ENCODE peak calls at places on chromosomes 3 and 15, in five cellular contexts. One of them, this sample, is unnamed.

GRCh38 chr15:26210980-26211379 is 347.9 kb upstream of the ATP10A start:
- DNase-seq in RWPE2: no peak
- DNase-seq in left lobe of liver: no peak
- DNase-seq in activated T-helper 2 cell treated with anti-CD3 and anti-CD28 coated beads, Interferon-gamma antibody, Interleukin-2, Interleukin-4, amounts not matched to agents 10 μg/mL and 5 μg/mL and 100 μg/mL, durations not matched to agents 14 hours and 24 hours and 36 hours: no peak
- DNase-seq in colonic mucosa: no peak
- DNase-seq in this sample: no peak

GRCh38 chr3:122890077-122890484 is 95.2 kb downstream of the SLC49A4 start:
- DNase-seq in colonic mucosa: no peak
- DNase-seq in left lobe of liver: no peak
- DNase-seq in activated T-helper 2 cell treated with anti-CD3 and anti-CD28 coated beads, Interferon-gamma antibody, Interleukin-2, Interleukin-4, amounts not matched to agents 10 μg/mL and 5 μg/mL and 100 μg/mL, durations not matched to agents 14 hours and 24 hours and 36 hours: no peak
- DNase-seq in RWPE2: no peak
- DNase-seq in this sample: no peak

GRCh38 chr15:73891328-73891975 is 18.1 kb downstream of the TBC1D21 start:
- DNase-seq in RWPE2: peak
- DNase-seq in colonic mucosa: no peak
- DNase-seq in activated T-helper 2 cell treated with anti-CD3 and anti-CD28 coated beads, Interferon-gamma antibody, Interleukin-2, Interleukin-4, amounts not matched to agents 10 μg/mL and 5 μg/mL and 100 μg/mL, durations not matched to agents 14 hours and 24 hours and 36 hours: no peak
- DNase-seq in left lobe of liver: no peak
- DNase-seq in this sample: no peak

GRCh38 chr15:31215490-31216209 is 111.0 kb upstream of the KLF13 start:
- DNase-seq in RWPE2: peak
- DNase-seq in left lobe of liver: peak
- DNase-seq in colonic mucosa: peak
- DNase-seq in activated T-helper 2 cell treated with anti-CD3 and anti-CD28 coated beads, Interferon-gamma antibody, Interleukin-2, Interleukin-4, amounts not matched to agents 10 μg/mL and 5 μg/mL and 100 μg/mL, durations not matched to agents 14 hours and 24 hours and 36 hours: peak
- DNase-seq in this sample: peak

GRCh38 chr3:51390600-51391074 is 448 bp upstream of the RBM15B start:
- DNase-seq in left lobe of liver: no peak
- DNase-seq in activated T-helper 2 cell treated with anti-CD3 and anti-CD28 coated beads, Interferon-gamma antibody, Interleukin-2, Interleukin-4, amounts not matched to agents 10 μg/mL and 5 μg/mL and 100 μg/mL, durations not matched to agents 14 hours and 24 hours and 36 hours: no peak
- DNase-seq in colonic mucosa: no peak
- DNase-seq in RWPE2: no peak
- DNase-seq in this sample: no peak

GRCh38 chr3:25655659-25656058 is 9.0 kb downstream of the TOP2B start:
- DNase-seq in colonic mucosa: no peak
- DNase-seq in RWPE2: no peak
- DNase-seq in activated T-helper 2 cell treated with anti-CD3 and anti-CD28 coated beads, Interferon-gamma antibody, Interleukin-2, Interleukin-4, amounts not matched to agents 10 μg/mL and 5 μg/mL and 100 μg/mL, durations not matched to agents 14 hours and 24 hours and 36 hours: no peak
- DNase-seq in left lobe of liver: no peak
- DNase-seq in this sample: no peak

GRCh38 chr3:110165753-110166152 is 828.4 kb upstream of the DPPA4 start:
- DNase-seq in colonic mucosa: no peak
- DNase-seq in left lobe of liver: no peak
- DNase-seq in activated T-helper 2 cell treated with anti-CD3 and anti-CD28 coated beads, Interferon-gamma antibody, Interleukin-2, Interleukin-4, amounts not matched to agents 10 μg/mL and 5 μg/mL and 100 μg/mL, durations not matched to agents 14 hours and 24 hours and 36 hours: no peak
- DNase-seq in RWPE2: no peak
- DNase-seq in this sample: no peak

GRCh38 chr3:160956785-160957184 is 148.4 kb downstream of the B3GALNT1 start:
- DNase-seq in colonic mucosa: no peak
- DNase-seq in RWPE2: no peak
- DNase-seq in activated T-helper 2 cell treated with anti-CD3 and anti-CD28 coated beads, Interferon-gamma antibody, Interleukin-2, Interleukin-4, amounts not matched to agents 10 μg/mL and 5 μg/mL and 100 μg/mL, durations not matched to agents 14 hours and 24 hours and 36 hours: no peak
- DNase-seq in left lobe of liver: no peak
- DNase-seq in this sample: no peak

GRCh38 chr15:42584031-42584765 is 8.8 kb downstream of the STARD9 start:
- DNase-seq in RWPE2: no peak
- DNase-seq in left lobe of liver: no peak
- DNase-seq in colonic mucosa: no peak
- DNase-seq in activated T-helper 2 cell treated with anti-CD3 and anti-CD28 coated beads, Interferon-gamma antibody, Interleukin-2, Interleukin-4, amounts not matched to agents 10 μg/mL and 5 μg/mL and 100 μg/mL, durations not matched to agents 14 hours and 24 hours and 36 hours: no peak
- DNase-seq in this sample: no peak

GRCh38 chr3:103977417-103977816 is 1389.3 kb upstream of the ALCAM start:
- DNase-seq in activated T-helper 2 cell treated with anti-CD3 and anti-CD28 coated beads, Interferon-gamma antibody, Interleukin-2, Interleukin-4, amounts not matched to agents 10 μg/mL and 5 μg/mL and 100 μg/mL, durations not matched to agents 14 hours and 24 hours and 36 hours: no peak
- DNase-seq in RWPE2: no peak
- DNase-seq in left lobe of liver: no peak
- DNase-seq in colonic mucosa: no peak
- DNase-seq in this sample: no peak

GRCh38 chr3:169454823-169455222 is 208.7 kb downstream of the MECOM start:
- DNase-seq in activated T-helper 2 cell treated with anti-CD3 and anti-CD28 coated beads, Interferon-gamma antibody, Interleukin-2, Interleukin-4, amounts not matched to agents 10 μg/mL and 5 μg/mL and 100 μg/mL, durations not matched to agents 14 hours and 24 hours and 36 hours: no peak
- DNase-seq in colonic mucosa: no peak
- DNase-seq in RWPE2: no peak
- DNase-seq in left lobe of liver: no peak
- DNase-seq in this sample: no peak

GRCh38 chr3:84820906-84821305 is 137.9 kb upstream of the CADM2 start:
- DNase-seq in activated T-helper 2 cell treated with anti-CD3 and anti-CD28 coated beads, Interferon-gamma antibody, Interleukin-2, Interleukin-4, amounts not matched to agents 10 μg/mL and 5 μg/mL and 100 μg/mL, durations not matched to agents 14 hours and 24 hours and 36 hours: no peak
- DNase-seq in colonic mucosa: no peak
- DNase-seq in RWPE2: no peak
- DNase-seq in left lobe of liver: no peak
- DNase-seq in this sample: no peak

GRCh38 chr15:90103669-90104329 is 1.5 kb upstream of the IDH2 start:
- DNase-seq in left lobe of liver: peak
- DNase-seq in RWPE2: no peak
- DNase-seq in colonic mucosa: peak
- DNase-seq in activated T-helper 2 cell treated with anti-CD3 and anti-CD28 coated beads, Interferon-gamma antibody, Interleukin-2, Interleukin-4, amounts not matched to agents 10 μg/mL and 5 μg/mL and 100 μg/mL, durations not matched to agents 14 hours and 24 hours and 36 hours: no peak
- DNase-seq in this sample: peak

GRCh38 chr15:28995193-28995592 is 109.4 kb downstream of the APBA2 start:
- DNase-seq in left lobe of liver: no peak
- DNase-seq in colonic mucosa: no peak
- DNase-seq in activated T-helper 2 cell treated with anti-CD3 and anti-CD28 coated beads, Interferon-gamma antibody, Interleukin-2, Interleukin-4, amounts not matched to agents 10 μg/mL and 5 μg/mL and 100 μg/mL, durations not matched to agents 14 hours and 24 hours and 36 hours: no peak
- DNase-seq in RWPE2: no peak
- DNase-seq in this sample: no peak

GRCh38 chr3:8980756-8981257 is 17.5 kb upstream of the RAD18 start:
- DNase-seq in RWPE2: no peak
- DNase-seq in colonic mucosa: no peak
- DNase-seq in activated T-helper 2 cell treated with anti-CD3 and anti-CD28 coated beads, Interferon-gamma antibody, Interleukin-2, Interleukin-4, amounts not matched to agents 10 μg/mL and 5 μg/mL and 100 μg/mL, durations not matched to agents 14 hours and 24 hours and 36 hours: no peak
- DNase-seq in left lobe of liver: no peak
- DNase-seq in this sample: no peak

GRCh38 chr3:4492240-4493007 is 724 bp upstream of the ITPR1 start:
- DNase-seq in colonic mucosa: peak
- DNase-seq in left lobe of liver: peak
- DNase-seq in RWPE2: peak
- DNase-seq in activated T-helper 2 cell treated with anti-CD3 and anti-CD28 coated beads, Interferon-gamma antibody, Interleukin-2, Interleukin-4, amounts not matched to agents 10 μg/mL and 5 μg/mL and 100 μg/mL, durations not matched to agents 14 hours and 24 hours and 36 hours: peak
- DNase-seq in this sample: peak

GRCh38 chr15:101126618-101127502 is 125.0 kb downstream of the CHSY1 start:
- DNase-seq in RWPE2: no peak
- DNase-seq in left lobe of liver: no peak
- DNase-seq in colonic mucosa: no peak
- DNase-seq in activated T-helper 2 cell treated with anti-CD3 and anti-CD28 coated beads, Interferon-gamma antibody, Interleukin-2, Interleukin-4, amounts not matched to agents 10 μg/mL and 5 μg/mL and 100 μg/mL, durations not matched to agents 14 hours and 24 hours and 36 hours: peak
- DNase-seq in this sample: no peak

GRCh38 chr15:91422704-91423254 is 322.7 kb downstream of the SV2B start:
- DNase-seq in colonic mucosa: no peak
- DNase-seq in left lobe of liver: no peak
- DNase-seq in RWPE2: no peak
- DNase-seq in activated T-helper 2 cell treated with anti-CD3 and anti-CD28 coated beads, Interferon-gamma antibody, Interleukin-2, Interleukin-4, amounts not matched to agents 10 μg/mL and 5 μg/mL and 100 μg/mL, durations not matched to agents 14 hours and 24 hours and 36 hours: no peak
- DNase-seq in this sample: no peak

GRCh38 chr3:186165331-186165730 is 56.4 kb upstream of the ETV5 start:
- DNase-seq in left lobe of liver: no peak
- DNase-seq in colonic mucosa: no peak
- DNase-seq in RWPE2: no peak
- DNase-seq in activated T-helper 2 cell treated with anti-CD3 and anti-CD28 coated beads, Interferon-gamma antibody, Interleukin-2, Interleukin-4, amounts not matched to agents 10 μg/mL and 5 μg/mL and 100 μg/mL, durations not matched to agents 14 hours and 24 hours and 36 hours: no peak
- DNase-seq in this sample: no peak

GRCh38 chr15:90902656-90902995 is 476 bp upstream of the MAN2A2 start:
- DNase-seq in activated T-helper 2 cell treated with anti-CD3 and anti-CD28 coated beads, Interferon-gamma antibody, Interleukin-2, Interleukin-4, amounts not matched to agents 10 μg/mL and 5 μg/mL and 100 μg/mL, durations not matched to agents 14 hours and 24 hours and 36 hours: no peak
- DNase-seq in RWPE2: no peak
- DNase-seq in left lobe of liver: no peak
- DNase-seq in colonic mucosa: no peak
- DNase-seq in this sample: no peak

GRCh38 chr15:74402873-74403589 is 30.7 kb downstream of the SEMA7A start:
- DNase-seq in colonic mucosa: peak
- DNase-seq in activated T-helper 2 cell treated with anti-CD3 and anti-CD28 coated beads, Interferon-gamma antibody, Interleukin-2, Interleukin-4, amounts not matched to agents 10 μg/mL and 5 μg/mL and 100 μg/mL, durations not matched to agents 14 hours and 24 hours and 36 hours: peak
- DNase-seq in RWPE2: no peak
- DNase-seq in left lobe of liver: no peak
- DNase-seq in this sample: peak

GRCh38 chr3:165202995-165203394 is 6.8 kb upstream of the SLITRK3 start:
- DNase-seq in activated T-helper 2 cell treated with anti-CD3 and anti-CD28 coated beads, Interferon-gamma antibody, Interleukin-2, Interleukin-4, amounts not matched to agents 10 μg/mL and 5 μg/mL and 100 μg/mL, durations not matched to agents 14 hours and 24 hours and 36 hours: no peak
- DNase-seq in RWPE2: no peak
- DNase-seq in colonic mucosa: no peak
- DNase-seq in left lobe of liver: no peak
- DNase-seq in this sample: no peak

GRCh38 chr3:194396897-194397756 is 1.9 kb downstream of the GP5 start:
- DNase-seq in left lobe of liver: peak
- DNase-seq in colonic mucosa: no peak
- DNase-seq in activated T-helper 2 cell treated with anti-CD3 and anti-CD28 coated beads, Interferon-gamma antibody, Interleukin-2, Interleukin-4, amounts not matched to agents 10 μg/mL and 5 μg/mL and 100 μg/mL, durations not matched to agents 14 hours and 24 hours and 36 hours: peak
- DNase-seq in RWPE2: no peak
- DNase-seq in this sample: no peak

GRCh38 chr3:131356006-131356405 is 25.6 kb upstream of the NUDT16 start:
- DNase-seq in activated T-helper 2 cell treated with anti-CD3 and anti-CD28 coated beads, Interferon-gamma antibody, Interleukin-2, Interleukin-4, amounts not matched to agents 10 μg/mL and 5 μg/mL and 100 μg/mL, durations not matched to agents 14 hours and 24 hours and 36 hours: no peak
- DNase-seq in colonic mucosa: no peak
- DNase-seq in left lobe of liver: no peak
- DNase-seq in RWPE2: no peak
- DNase-seq in this sample: no peak

GRCh38 chr3:26293351-26293750 is 329.2 kb upstream of the LRRC3B start:
- DNase-seq in activated T-helper 2 cell treated with anti-CD3 and anti-CD28 coated beads, Interferon-gamma antibody, Interleukin-2, Interleukin-4, amounts not matched to agents 10 μg/mL and 5 μg/mL and 100 μg/mL, durations not matched to agents 14 hours and 24 hours and 36 hours: no peak
- DNase-seq in RWPE2: no peak
- DNase-seq in colonic mucosa: no peak
- DNase-seq in left lobe of liver: no peak
- DNase-seq in this sample: no peak

GRCh38 chr3:127483902-127484591 is 106.5 kb downstream of the TPRA1 start:
- DNase-seq in RWPE2: peak
- DNase-seq in left lobe of liver: peak
- DNase-seq in activated T-helper 2 cell treated with anti-CD3 and anti-CD28 coated beads, Interferon-gamma antibody, Interleukin-2, Interleukin-4, amounts not matched to agents 10 μg/mL and 5 μg/mL and 100 μg/mL, durations not matched to agents 14 hours and 24 hours and 36 hours: peak
- DNase-seq in colonic mucosa: no peak
- DNase-seq in this sample: peak

GRCh38 chr3:85141-85540 is 111.4 kb upstream of the CHL1 start:
- DNase-seq in colonic mucosa: no peak
- DNase-seq in left lobe of liver: no peak
- DNase-seq in activated T-helper 2 cell treated with anti-CD3 and anti-CD28 coated beads, Interferon-gamma antibody, Interleukin-2, Interleukin-4, amounts not matched to agents 10 μg/mL and 5 μg/mL and 100 μg/mL, durations not matched to agents 14 hours and 24 hours and 36 hours: no peak
- DNase-seq in RWPE2: no peak
- DNase-seq in this sample: no peak

GRCh38 chr15:42151012-42151615 is 5.3 kb downstream of the PLA2G4F start:
- DNase-seq in activated T-helper 2 cell treated with anti-CD3 and anti-CD28 coated beads, Interferon-gamma antibody, Interleukin-2, Interleukin-4, amounts not matched to agents 10 μg/mL and 5 μg/mL and 100 μg/mL, durations not matched to agents 14 hours and 24 hours and 36 hours: no peak
- DNase-seq in colonic mucosa: no peak
- DNase-seq in left lobe of liver: no peak
- DNase-seq in RWPE2: peak
- DNase-seq in this sample: no peak

This sample was measured in stomach.